ENCODE peak calls at places on chromosomes 13 and 19, in six cellular contexts. A is lung, C is heart left ventricle, S is tibial nerve, O is fibroblast of lung, V is adrenal gland. K is an unnamed sample.

GRCh38 chr19:49684251-49684982 is 5.0 kb upstream of the ADM5 start:
- DNase-seq in A (no peak), C (no peak), S (no peak), O (no peak), V (peak; percentile 29), K (peak; percentile 52)

GRCh38 chr13:22837980-22838615 is 342.7 kb upstream of the SGCG start:
- DNase-seq in A (no peak), C (no peak), S (no peak), O (no peak), V (no peak), K (no peak)

GRCh38 chr19:8577247-8577646 is at the start of gene MYO1F:
- DNase-seq in A (peak; percentile 64), C (peak; percentile 74), S (no peak), O (no peak), V (peak; percentile 35), K (no peak)

GRCh38 chr13:31073859-31074718 is 87.6 kb downstream of the HSPH1 start:
- DNase-seq in A (no peak), C (no peak), S (no peak), O (peak; percentile 33), V (no peak), K (no peak)

GRCh38 chr13:102902789-102903347 is 57.0 kb downstream of the ERCC5 start:
- DNase-seq in A (no peak), C (peak; percentile 33), S (no peak), O (no peak), V (no peak), K (peak; percentile 36)

GRCh38 chr13:100382787-100383186 is 205.8 kb downstream of the GGACT start:
- DNase-seq in A (no peak), C (no peak), S (no peak), O (peak; percentile 65), V (no peak), K (no peak)

GRCh38 chr13:45396548-45397095 is 21.6 kb downstream of the SLC25A30 start:
- DNase-seq in A (no peak), C (no peak), S (no peak), O (no peak), V (no peak), K (no peak)

GRCh38 chr19:51365211-51366049 is 758 bp downstream of the ETFB start:
- DNase-seq in A (no peak), C (no peak), S (no peak), O (peak; percentile 50), V (peak; percentile 68), K (peak; percentile 38)

GRCh38 chr19:38190793-38191192 is 33.2 kb downstream of the DPF1 start:
- DNase-seq in A (no peak), C (no peak), S (no peak), O (no peak), V (peak; percentile 67), K (no peak)

GRCh38 chr19:41995959-41996797 is 2.1 kb upstream of the ATP1A3 start:
- DNase-seq in A (no peak), C (no peak), S (no peak), O (no peak), V (no peak), K (peak; percentile 82)

GRCh38 chr13:33228645-33229445 is 56.7 kb downstream of the STARD13 start:
- DNase-seq in A (no peak), C (no peak), S (no peak), O (peak; percentile 70), V (no peak), K (no peak)

GRCh38 chr19:17779281-17779930 is 15.5 kb upstream of the B3GNT3 start:
- DNase-seq in A (peak; percentile 58), C (no peak), S (no peak), O (peak; percentile 21), V (no peak), K (no peak)

GRCh38 chr19:39805120-39805519 is 26.5 kb downstream of the LEUTX start:
- DNase-seq in A (no peak), C (no peak), S (no peak), O (peak; percentile 6), V (no peak), K (peak; percentile 29)

GRCh38 chr19:35959040-35959967 is 23.1 kb downstream of the LRFN3 start:
- DNase-seq in A (no peak), C (peak; percentile 51), S (no peak), O (no peak), V (no peak), K (peak; percentile 36)

GRCh38 chr13:21986602-21987001 is 315.7 kb downstream of the FGF9 start:
- DNase-seq in A (peak; percentile 46), C (peak; percentile 61), S (peak; percentile 34), O (peak; percentile 78), V (peak; percentile 46), K (no peak)

GRCh38 chr19:55446060-55446459 is 3.0 kb upstream of the SHISA7 start:
- DNase-seq in A (no peak), C (no peak), S (no peak), O (no peak), V (no peak), K (no peak)

GRCh38 chr19:51695088-51695487 is 2.0 kb downstream of the SPACA6 start:
- DNase-seq in A (no peak), C (no peak), S (no peak), O (no peak), V (peak; percentile 14), K (no peak)

GRCh38 chr19:1261512-1261862 is 7.6 kb upstream of the CIRBP start:
- DNase-seq in A (no peak), C (no peak), S (no peak), O (no peak), V (peak; percentile 48), K (no peak)

GRCh38 chr19:1260749-1261511 is 8.2 kb upstream of the CIRBP start:
- DNase-seq in A (peak; percentile 95), C (peak; percentile 98), S (peak; percentile 93), O (peak; percentile 96), V (peak; percentile 97), K (peak; percentile 98)

GRCh38 chr19:1263198-1263597 is 5.9 kb upstream of the CIRBP start:
- DNase-seq in A (no peak), C (no peak), S (no peak), O (no peak), V (no peak), K (no peak)

GRCh38 chr19:1261863-1262686 is 7.1 kb upstream of the CIRBP start:
- DNase-seq in A (peak; percentile 89), C (peak; percentile 74), S (peak; percentile 41), O (no peak), V (peak; percentile 82), K (no peak)

DNA sequence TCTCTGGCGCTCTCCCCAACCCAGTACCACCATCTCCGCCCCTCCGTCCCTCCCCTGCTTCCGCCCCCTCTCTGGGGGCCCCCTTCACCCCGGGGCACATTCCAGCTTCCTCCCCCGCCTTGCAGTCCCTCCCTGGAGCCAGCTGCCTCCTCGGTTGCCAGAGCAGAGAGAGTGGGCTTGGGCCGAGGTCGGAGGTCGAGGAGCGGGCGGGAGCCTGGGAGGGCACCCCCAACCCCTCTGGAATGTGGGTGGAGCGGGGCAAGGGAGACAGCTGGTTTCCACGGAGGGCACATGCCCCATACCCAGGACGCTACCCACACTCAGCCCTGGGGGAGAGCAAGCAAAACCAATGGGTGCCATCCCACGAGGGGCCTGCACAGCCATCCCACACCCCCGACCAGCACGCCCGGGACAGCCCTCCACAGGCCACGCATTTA is 6.4 kb upstream of the CIRBP start:
- DNase-seq in A (no peak), C (no peak), S (no peak), O (no peak), V (no peak), K (no peak)
- H3K4me3 ChIP-seq in A (no peak overlapping the region), C (no peak overlapping the region), S (no peak overlapping the region), O (no peak overlapping the region), V (no peak overlapping the region), K (no peak overlapping the region)

DNA sequence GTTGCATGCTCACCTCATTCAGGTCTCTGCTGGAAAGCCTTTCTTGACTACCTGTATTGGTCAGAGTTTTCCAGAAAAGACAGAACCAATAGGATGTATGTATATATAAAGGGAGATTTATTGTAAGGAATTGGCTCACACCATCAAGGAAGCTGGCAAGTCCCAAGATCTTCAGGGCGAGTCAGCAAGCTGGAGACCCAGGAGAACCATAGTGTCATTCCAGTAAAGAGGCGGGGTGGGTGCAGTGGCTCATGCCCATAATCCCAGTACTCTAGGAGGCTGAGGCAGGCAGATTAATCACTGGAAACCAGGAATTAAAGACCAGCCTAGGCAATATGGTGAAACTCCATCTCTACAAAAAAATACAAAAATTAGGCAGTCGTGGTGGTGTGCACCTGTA is 30.4 kb upstream of the FARP1 start:
- DNase-seq in A (no peak), C (no peak), S (no peak), O (no peak), V (no peak), K (no peak)
- H3K4me3 ChIP-seq in A (no peak overlapping the region), C (no peak overlapping the region), S (no peak overlapping the region), O (no peak overlapping the region), V (no peak overlapping the region), K (no peak overlapping the region)

GRCh38 chr13:108077284-108077683 is 138.1 kb downstream of the LIG4 start:
- DNase-seq in A (no peak), C (no peak), S (no peak), O (no peak), V (no peak), K (no peak)
- H3K4me3 ChIP-seq in A (no peak overlapping the region), C (no peak overlapping the region), S (no peak overlapping the region), O (no peak overlapping the region), V (no peak overlapping the region), K (no peak overlapping the region)

GRCh38 chr19:4557186-4557970 is 2.1 kb downstream of the SEMA6B start:
- DNase-seq in A (no peak), C (no peak), S (no peak), O (no peak), V (no peak), K (no peak)

GRCh38 chr19:4555657-4556561 is 3.6 kb downstream of the SEMA6B start:
- DNase-seq in A (no peak), C (no peak), S (no peak), O (no peak), V (no peak), K (peak; percentile 56)

GRCh38 chr19:4556574-4557185 is 2.8 kb downstream of the SEMA6B start:
- DNase-seq in A (no peak), C (no peak), S (no peak), O (no peak), V (no peak), K (peak; percentile 87)

GRCh38 chr19:4559569-4559968 is at the start of gene SEMA6B:
- DNase-seq in A (peak; percentile 49), C (peak; percentile 70), S (no peak), O (no peak), V (peak; percentile 65), K (no peak)

DNA sequence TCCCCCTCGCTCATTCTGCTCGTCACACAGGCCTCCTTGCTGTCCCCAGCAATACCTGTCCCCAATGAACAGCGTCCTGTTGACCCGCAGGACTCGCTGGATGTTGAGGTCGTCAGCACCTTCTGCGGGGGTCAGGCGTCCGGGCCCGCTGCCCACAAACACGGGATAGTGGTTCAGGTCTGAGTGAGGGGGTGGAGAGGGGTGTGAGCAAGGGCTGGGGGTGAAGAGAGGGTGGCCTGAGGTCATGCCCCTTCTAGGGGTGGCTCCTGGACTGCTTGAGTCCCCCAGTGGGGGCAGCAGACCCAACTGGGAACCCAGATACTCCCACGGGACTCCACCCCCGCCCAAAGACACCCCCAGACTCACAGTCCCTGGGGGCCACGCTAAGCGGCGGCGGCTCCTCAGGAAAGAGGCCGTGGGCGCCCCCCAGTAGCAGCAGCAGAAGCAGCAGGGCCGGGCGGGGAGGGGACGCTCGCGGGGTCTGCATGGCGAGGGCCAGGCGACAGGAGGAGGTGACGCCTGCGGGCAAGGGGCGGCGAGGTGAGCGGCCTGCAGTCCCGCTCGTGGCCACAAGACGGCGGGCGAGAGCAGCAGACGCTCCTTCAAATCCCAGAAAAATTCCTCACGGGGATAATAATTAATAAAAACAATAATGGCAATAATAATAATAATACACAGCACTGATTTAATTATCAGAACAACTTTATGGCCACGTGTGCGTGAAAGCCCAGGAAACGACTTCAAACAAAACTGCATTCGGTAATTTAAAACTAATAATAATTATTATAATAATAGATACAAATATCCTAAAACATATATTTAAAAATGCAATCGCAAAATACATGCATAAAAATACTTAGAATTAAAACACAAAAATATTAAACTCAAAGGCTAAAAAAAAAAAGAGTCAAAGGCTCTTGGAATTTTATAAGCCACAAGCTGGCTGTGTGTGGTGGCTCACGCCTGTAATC is 1.2 kb downstream of the SEMA6B start:
- DNase-seq in A (no peak), C (no peak), S (no peak), O (no peak), V (no peak), K (peak; percentile 64)
- H3K4me3 ChIP-seq in A (peak overlapping the region; percentile 43), C (peak overlapping the region; percentile 60), S (no peak overlapping the region), O (no peak overlapping the region), V (no peak overlapping the region), K (no peak overlapping the region)